ENCODE peak calls at places on chromosomes 16 and 17, in five cellular contexts. V, T, E, S and U are unnamed samples.

GRCh38 chr16:50430076-50430475 is 61.3 kb upstream of the BRD7 start:
- DNase-seq in V (no peak), T (no peak), E (no peak), S (no peak), U (no peak)

GRCh38 chr16:23504453-23505179 is 5.7 kb downstream of the GGA2 start:
- DNase-seq in V (peak), T (peak), E (peak), S (peak), U (peak)

GRCh38 chr16:59635674-59636073 is 901.6 kb upstream of the GOT2 start:
- DNase-seq in V (no peak), T (no peak), E (no peak), S (peak), U (no peak)

GRCh38 chr16:80913397-80913796 is 93.3 kb downstream of the CMC2 start:
- DNase-seq in V (no peak), T (no peak), E (no peak), S (no peak), U (no peak)

GRCh38 chr16:8966781-8967436 is 3.2 kb upstream of the USP7 start:
- DNase-seq in V (peak), T (no peak), E (no peak), S (no peak), U (no peak)

GRCh38 chr17:34195987-34196386 is 59.1 kb upstream of the CCL2 start:
- DNase-seq in V (no peak), T (no peak), E (no peak), S (no peak), U (no peak)

GRCh38 chr16:70252355-70252988 is 732 bp upstream of the EXOSC6 start:
- DNase-seq in V (peak), T (peak), E (peak), S (peak), U (no peak)

GRCh38 chr17:2138318-2138717 is 83.4 kb downstream of the HIC1 start:
- DNase-seq in V (no peak), T (no peak), E (no peak), S (peak), U (no peak)

GRCh38 chr17:48333034-48333491 is 97.0 kb downstream of the SKAP1 start:
- DNase-seq in V (no peak), T (no peak), E (no peak), S (peak), U (no peak)